ENCODE peak calls at places on chromosomes 1 and 21, in nine cellular contexts. I is astrocyte of the spinal cord, Q is right lobe of liver, H is neural progenitor cell, F is IMR-90, K is coronary artery, D is pancreas, S is psoas muscle, C is BJ. X is an unnamed sample.

GRCh38 chr1:212600980-212601379 is 7.6 kb upstream of the ATF3 start:
- DNase-seq in I (no peak), Q (no peak), H (no peak), F (no peak), K (no peak), D (no peak), S (no peak), C (no peak), X (no peak)

GRCh38 chr1:164675342-164675904 is 116.4 kb downstream of the PBX1 start:
- DNase-seq in I (no peak), Q (no peak), H (no peak), F (peak), K (no peak), D (no peak), S (no peak), C (no peak), X (no peak)

GRCh38 chr1:110068646-110069301 is 1.7 kb downstream of the ALX3 start:
- DNase-seq in I (no peak), Q (no peak), H (peak), F (no peak), K (no peak), D (no peak), S (peak), C (no peak), X (no peak)

GRCh38 chr1:12460911-12461621 is 156.9 kb downstream of the DHRS3 start:
- DNase-seq in I (peak), Q (peak), H (peak), F (peak), K (no peak), D (no peak), S (no peak), C (no peak), X (no peak)

GRCh38 chr1:62280150-62280549 is 39.1 kb downstream of the KANK4 start:
- DNase-seq in I (no peak), Q (no peak), H (no peak), F (no peak), K (no peak), D (no peak), S (no peak), C (no peak), X (no peak)

GRCh38 chr1:219374167-219374566 is 200.5 kb downstream of the LYPLAL1 start:
- DNase-seq in I (no peak), Q (no peak), H (no peak), F (peak), K (no peak), D (no peak), S (no peak), C (no peak), X (no peak)

GRCh38 chr21:26388731-26389231 is 184.3 kb downstream of the CYYR1 start:
- DNase-seq in I (peak), Q (no peak), H (no peak), F (peak), K (no peak), D (no peak), S (no peak), C (peak), X (peak)

GRCh38 chr1:180299486-180300246 is 69.6 kb downstream of the LHX4 start:
- DNase-seq in I (no peak), Q (no peak), H (no peak), F (no peak), K (no peak), D (no peak), S (no peak), C (no peak), X (no peak)

GRCh38 chr1:211613108-211613947 is 34.4 kb upstream of the SLC30A1 start:
- DNase-seq in I (peak), Q (peak), H (no peak), F (peak), K (peak), D (no peak), S (peak), C (peak), X (peak)

GRCh38 chr1:168565825-168566224 is 10.6 kb upstream of the XCL1 start:
- DNase-seq in I (no peak), Q (no peak), H (no peak), F (no peak), K (no peak), D (no peak), S (no peak), C (no peak), X (no peak)

GRCh38 chr1:98048234-98048633 is 127.4 kb upstream of the DPYD start:
- DNase-seq in I (peak), Q (peak), H (peak), F (peak), K (peak), D (peak), S (peak), C (no peak), X (peak)

GRCh38 chr1:220803401-220804201 is 16.9 kb downstream of the MTARC1 start:
- DNase-seq in I (peak), Q (no peak), H (peak), F (peak), K (no peak), D (no peak), S (no peak), C (no peak), X (peak)

GRCh38 chr1:20194770-20195463 is 8.6 kb upstream of the PLA2G2C start:
- DNase-seq in I (peak), Q (peak), H (peak), F (peak), K (no peak), D (peak), S (peak), C (no peak), X (peak)

GRCh38 chr1:210351496-210351895 is 22.8 kb downstream of the HHAT start:
- DNase-seq in I (no peak), Q (no peak), H (no peak), F (no peak), K (no peak), D (no peak), S (no peak), C (no peak), X (no peak)

GRCh38 chr21:25639922-25640670 is 1.0 kb downstream of the JAM2 start:
- DNase-seq in I (peak), Q (no peak), H (peak), F (no peak), K (no peak), D (no peak), S (peak), C (no peak), X (no peak)

GRCh38 chr21:35203093-35204021 is 154.3 kb upstream of the RUNX1 start:
- DNase-seq in I (peak), Q (no peak), H (no peak), F (peak), K (no peak), D (no peak), S (peak), C (peak), X (peak)

GRCh38 chr1:155000475-155000724 is 2.2 kb upstream of the ZBTB7B start:
- DNase-seq in I (no peak), Q (peak), H (no peak), F (no peak), K (peak), D (no peak), S (no peak), C (no peak), X (no peak)

GRCh38 chr21:40809673-40810072 is 37.3 kb downstream of the DSCAM start:
- DNase-seq in I (no peak), Q (no peak), H (no peak), F (no peak), K (no peak), D (no peak), S (no peak), C (no peak), X (no peak)

GRCh38 chr1:98556521-98557158 is 104.9 kb upstream of the SNX7 start:
- DNase-seq in I (peak), Q (no peak), H (peak), F (peak), K (no peak), D (no peak), S (no peak), C (no peak), X (peak)

GRCh38 chr1:11134352-11135266 is 34.9 kb upstream of the EXOSC10 start:
- DNase-seq in I (peak), Q (peak), H (no peak), F (peak), K (no peak), D (no peak), S (peak), C (peak), X (no peak)

GRCh38 chr1:88180449-88181108 is 503.5 kb upstream of the PKN2 start:
- DNase-seq in I (peak), Q (peak), H (peak), F (peak), K (no peak), D (peak), S (peak), C (no peak), X (peak)
- TF ChIP-seq CTCF in I (peak), Q (peak), H (peak), F (peak), K (peak), D (peak), S (peak), C (peak), X (peak)

GRCh38 chr1:35717911-35718476 is 690 bp downstream of the C1orf216 start:
- DNase-seq in I (peak), Q (no peak), H (peak), F (peak), K (no peak), D (no peak), S (peak), C (no peak), X (peak)

GRCh38 chr1:35715568-35716002 is 3.1 kb downstream of the C1orf216 start:
- DNase-seq in I (peak), Q (peak), H (peak), F (peak), K (no peak), D (peak), S (peak), C (no peak), X (peak)

GRCh38 chr1:35718492-35719336 is at the start of gene C1orf216:
- DNase-seq in I (peak), Q (peak), H (peak), F (peak), K (peak), D (peak), S (peak), C (peak), X (peak)

DNA sequence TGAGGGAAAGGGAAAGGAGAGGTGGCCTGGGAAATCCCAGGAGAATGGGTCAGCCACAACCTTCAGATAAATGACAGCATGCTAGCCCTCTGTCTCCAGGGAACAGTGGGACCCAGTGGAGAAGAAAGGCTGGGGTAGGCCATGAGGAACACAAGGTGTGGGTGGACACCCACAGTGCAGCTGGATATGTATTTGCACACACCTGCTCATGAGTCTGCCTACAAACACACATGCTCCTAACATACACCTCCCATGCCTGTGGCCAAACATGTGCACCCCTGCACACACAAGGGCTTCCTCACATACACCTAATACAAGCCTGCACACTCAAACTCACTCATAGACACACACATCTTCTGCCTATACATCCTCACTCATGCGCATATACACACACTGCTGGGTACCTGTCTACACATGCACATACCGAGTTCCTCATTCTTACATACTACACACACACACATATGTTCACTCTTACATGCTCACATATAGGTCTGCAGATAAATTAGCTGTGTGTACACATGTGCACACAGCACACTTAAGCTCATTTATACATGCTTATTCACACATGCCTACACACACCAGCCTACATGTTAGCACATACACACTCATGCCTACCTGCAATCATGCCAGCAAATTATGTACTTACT is 3.6 kb downstream of the C1orf216 start:
- DNase-seq in I (no peak), Q (no peak), H (no peak), F (no peak), K (no peak), D (no peak), S (no peak), C (no peak), X (no peak)
- H3K4me3 ChIP-seq in I (no peak), Q (no peak), H (no peak), F (no peak), K (peak), D (no peak), S (peak), C (no peak), X (no peak)

GRCh38 chr1:115041654-115042053 is 12.0 kb downstream of the TSHB start:
- DNase-seq in I (peak), Q (no peak), H (peak), F (no peak), K (no peak), D (no peak), S (no peak), C (no peak), X (peak)
- TF ChIP-seq CTCF in I (peak), Q (no peak), H (peak), F (peak), K (no peak), D (no peak), S (no peak), C (peak), X (peak)

DNA sequence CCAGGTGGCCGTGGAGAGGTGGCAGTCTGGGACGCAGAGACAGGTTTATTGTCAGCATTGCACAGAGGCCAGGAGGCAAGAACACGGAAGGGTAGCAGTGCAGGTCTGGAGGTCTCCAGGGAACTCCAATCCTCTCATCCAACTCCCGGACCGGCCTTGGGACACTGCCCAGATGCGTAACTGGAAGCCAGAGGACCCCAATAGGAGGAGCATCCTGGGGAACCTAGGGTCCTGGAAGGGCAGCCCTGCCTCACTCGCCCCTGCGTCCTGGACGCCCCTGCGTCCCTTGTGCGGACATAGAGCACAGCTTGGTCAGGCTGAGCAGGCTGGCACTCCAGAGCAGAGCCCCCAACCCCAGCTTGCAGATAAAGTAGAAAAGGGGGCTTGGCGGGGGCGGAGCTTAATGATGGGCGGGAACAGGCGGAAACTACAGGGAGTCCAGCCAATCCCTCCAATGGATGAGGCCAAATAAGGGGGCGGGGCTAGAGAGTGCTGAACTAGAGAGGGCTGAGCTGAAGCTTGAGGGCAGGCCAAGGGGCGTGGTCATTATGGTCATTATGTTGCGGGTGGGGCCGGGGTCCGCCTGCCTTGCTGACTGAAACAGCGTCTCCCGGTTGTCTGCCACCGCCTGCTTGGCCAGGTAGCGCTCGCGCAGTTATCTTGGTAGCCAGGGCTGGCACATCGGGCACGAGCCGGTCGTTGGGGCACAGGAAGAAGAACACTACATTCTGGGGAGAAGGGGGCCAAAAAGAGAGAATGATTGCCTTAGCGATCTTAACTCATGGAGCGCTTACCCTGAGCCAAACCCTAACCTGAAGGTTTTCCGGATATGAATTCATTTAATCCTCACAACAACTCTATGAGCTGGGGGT is 3.7 kb upstream of the ARHGEF19 start:
- DNase-seq in I (peak), Q (peak), H (peak), F (peak), K (peak), D (peak), S (peak), C (no peak), X (peak)
- H3K4me3 ChIP-seq in I (peak), Q (peak), H (peak), F (peak), K (peak), D (no peak), S (peak), C (peak), X (peak)

GRCh38 chr1:84674021-84674420 is 16.2 kb downstream of the SSX2IP start:
- DNase-seq in I (no peak), Q (no peak), H (no peak), F (no peak), K (no peak), D (no peak), S (no peak), C (no peak), X (no peak)

GRCh38 chr1:84665703-84666317 is 24.5 kb downstream of the SSX2IP start:
- DNase-seq in I (peak), Q (peak), H (no peak), F (peak), K (no peak), D (no peak), S (no peak), C (no peak), X (no peak)

GRCh38 chr1:84669831-84670230 is 20.4 kb downstream of the SSX2IP start:
- DNase-seq in I (no peak), Q (no peak), H (no peak), F (no peak), K (no peak), D (no peak), S (no peak), C (no peak), X (peak)

GRCh38 chr1:84672080-84672735 is 18.1 kb downstream of the SSX2IP start:
- DNase-seq in I (no peak), Q (no peak), H (no peak), F (no peak), K (no peak), D (no peak), S (no peak), C (no peak), X (no peak)

DNA sequence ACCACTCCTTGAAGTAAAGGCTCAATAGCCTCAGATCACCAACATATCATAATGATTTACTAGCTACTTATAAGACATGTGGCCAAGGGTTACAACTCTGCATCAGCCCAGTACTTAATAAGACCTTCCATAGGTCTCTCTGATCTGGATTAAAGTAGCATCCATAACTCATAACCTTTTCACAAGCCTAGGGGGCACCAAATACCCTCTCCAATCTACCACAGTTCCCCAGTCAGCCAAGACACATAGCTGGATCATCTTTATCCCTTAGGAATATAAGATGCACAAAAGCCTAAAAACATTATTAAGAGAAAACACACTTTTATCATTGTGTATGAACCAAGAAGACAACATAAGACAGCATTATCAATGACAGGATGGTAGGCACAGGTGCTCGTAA is 22.1 kb downstream of the SSX2IP start:
- DNase-seq in I (no peak), Q (no peak), H (peak), F (no peak), K (no peak), D (no peak), S (no peak), C (no peak), X (peak)
- TF ChIP-seq CTCF in I (peak), Q (peak), H (peak), F (peak), K (no peak), D (no peak), S (peak), C (no peak), X (peak)

GRCh38 chr1:230424440-230425251 is 1.5 kb downstream of the PGBD5 start:
- DNase-seq in I (no peak), Q (no peak), H (peak), F (no peak), K (no peak), D (peak), S (no peak), C (no peak), X (no peak)
- H3K4me3 ChIP-seq in I (no peak), Q (no peak), H (peak), F (no peak), K (peak), D (peak), S (peak), C (no peak), X (no peak)

GRCh38 chr1:247854899-247855545 is 2.0 kb upstream of the TRIM58 start:
- DNase-seq in I (no peak), Q (no peak), H (no peak), F (no peak), K (no peak), D (no peak), S (no peak), C (no peak), X (no peak)

GRCh38 chr1:247855911-247856310 is 1.1 kb upstream of the TRIM58 start:
- DNase-seq in I (no peak), Q (no peak), H (no peak), F (no peak), K (no peak), D (no peak), S (no peak), C (no peak), X (no peak)

GRCh38 chr1:247857986-247858356 is 984 bp downstream of the TRIM58 start:
- DNase-seq in I (no peak), Q (no peak), H (no peak), F (no peak), K (no peak), D (no peak), S (no peak), C (no peak), X (no peak)

GRCh38 chr1:247862756-247863155 is 5.8 kb downstream of the TRIM58 start:
- DNase-seq in I (no peak), Q (no peak), H (no peak), F (no peak), K (no peak), D (no peak), S (no peak), C (no peak), X (no peak)

GRCh38 chr1:247857069-247857985 is at the start of gene TRIM58:
- DNase-seq in I (peak), Q (no peak), H (no peak), F (no peak), K (peak), D (peak), S (no peak), C (no peak), X (peak)
- TF ChIP-seq CTCF in I (peak), Q (peak), H (no peak), F (no peak), K (no peak), D (no peak), S (no peak), C (no peak), X (no peak)